ENCODE peak calls at places on chromosome 5, in five cellular contexts. W is astrocyte, D is left ventricle myocardium inferior, H is kidney, M is RWPE2. B is an unnamed sample.

GRCh38 chr5:92514901-92515300 is 1066.1 kb downstream of the NR2F1-AS1 start:
- DNase-seq in W (no peak), D (no peak), H (no peak), M (no peak), B (no peak)

GRCh38 chr5:109125755-109126429 is 283.9 kb downstream of the PJA2 start:
- DNase-seq in W (no peak), D (no peak), H (no peak), M (no peak), B (no peak)

GRCh38 chr5:23089316-23089715 is 236.2 kb upstream of the CDH12 start:
- DNase-seq in W (no peak), D (no peak), H (peak; percentile 44), M (no peak), B (no peak)

GRCh38 chr5:52624291-52624690 is 163.4 kb upstream of the ITGA1 start:
- DNase-seq in W (no peak), D (no peak), H (no peak), M (no peak), B (no peak)

GRCh38 chr5:177601577-177602457 is 1.9 kb downstream of the B4GALT7 start:
- DNase-seq in W (no peak), D (no peak), H (no peak), M (peak; percentile 56), B (no peak)

GRCh38 chr5:65907138-65907537 is 19.2 kb upstream of the ERBIN start:
- DNase-seq in W (peak; percentile 67), D (no peak), H (no peak), M (no peak), B (no peak)

GRCh38 chr5:93281980-93282772 is 298.8 kb downstream of the NR2F1-AS1 start:
- DNase-seq in W (no peak), D (peak; percentile 37), H (peak; percentile 64), M (no peak), B (no peak)

GRCh38 chr5:118637947-118638670 is 350.2 kb downstream of the DTWD2 start:
- DNase-seq in W (no peak), D (no peak), H (no peak), M (no peak), B (no peak)

GRCh38 chr5:9712506-9713285 is 82.5 kb upstream of the TAS2R1 start:
- DNase-seq in W (peak; percentile 84), D (no peak), H (no peak), M (no peak), B (no peak)

GRCh38 chr5:180205936-180206335 is 3.1 kb downstream of the RASGEF1C start:
- DNase-seq in W (no peak), D (no peak), H (no peak), M (no peak), B (no peak)

GRCh38 chr5:161600156-161600555 is 53.6 kb upstream of the GABRB2 start:
- DNase-seq in W (no peak), D (no peak), H (no peak), M (no peak), B (no peak)

GRCh38 chr5:37720550-37720952 is 119.3 kb downstream of the GDNF start:
- DNase-seq in W (peak; percentile 22), D (no peak), H (no peak), M (no peak), B (no peak)

GRCh38 chr5:40674661-40675235 is 5.0 kb upstream of the PTGER4 start:
- DNase-seq in W (no peak), D (no peak), H (no peak), M (peak; percentile 89), B (no peak)

GRCh38 chr5:36590513-36591286 is 15.7 kb upstream of the SLC1A3 start:
- DNase-seq in W (no peak), D (no peak), H (no peak), M (no peak), B (no peak)

GRCh38 chr5:67243349-67243748 is 46.8 kb upstream of the CD180 start:
- DNase-seq in W (no peak), D (no peak), H (no peak), M (no peak), B (no peak)

GRCh38 chr5:7916171-7916804 is 47.3 kb downstream of the MTRR start:
- DNase-seq in W (peak; percentile 11), D (no peak), H (no peak), M (no peak), B (no peak)

GRCh38 chr5:178186417-178186816 is 754 bp downstream of the GMCL2 start:
- DNase-seq in W (peak; percentile 60), D (no peak), H (no peak), M (no peak), B (no peak)

GRCh38 chr5:150523472-150524350 is 15.8 kb downstream of the NDST1 start:
- DNase-seq in W (peak; percentile 59), D (no peak), H (peak; percentile 70), M (no peak), B (no peak)

GRCh38 chr5:45132972-45133371 is 324.2 kb downstream of the MRPS30 start:
- DNase-seq in W (no peak), D (no peak), H (no peak), M (no peak), B (no peak)

GRCh38 chr5:55597014-55597981 is 62.5 kb upstream of the PLPP1 start:
- DNase-seq in W (peak; percentile 72), D (peak; percentile 55), H (no peak), M (no peak), B (peak; percentile 75)

GRCh38 chr5:82861705-82862104 is 215.5 kb downstream of the TMEM167A start:
- DNase-seq in W (no peak), D (no peak), H (no peak), M (no peak), B (no peak)

GRCh38 chr5:68449380-68449779 is 233.8 kb downstream of the PIK3R1 start:
- DNase-seq in W (no peak), D (no peak), H (no peak), M (no peak), B (no peak)

GRCh38 chr5:150778517-150779396 is at the start of gene SMIM3:
- DNase-seq in W (peak; percentile 54), D (peak; percentile 89), H (peak; percentile 95), M (peak; percentile 83), B (peak; percentile 96)

GRCh38 chr5:180170111-180170809 is 38.8 kb downstream of the RASGEF1C start:
- DNase-seq in W (no peak), D (no peak), H (no peak), M (peak; percentile 55), B (no peak)

GRCh38 chr5:160199410-160199911 is 29.8 kb upstream of the FABP6 start:
- DNase-seq in W (no peak), D (peak; percentile 74), H (peak; percentile 88), M (no peak), B (peak; percentile 72)

DNA sequence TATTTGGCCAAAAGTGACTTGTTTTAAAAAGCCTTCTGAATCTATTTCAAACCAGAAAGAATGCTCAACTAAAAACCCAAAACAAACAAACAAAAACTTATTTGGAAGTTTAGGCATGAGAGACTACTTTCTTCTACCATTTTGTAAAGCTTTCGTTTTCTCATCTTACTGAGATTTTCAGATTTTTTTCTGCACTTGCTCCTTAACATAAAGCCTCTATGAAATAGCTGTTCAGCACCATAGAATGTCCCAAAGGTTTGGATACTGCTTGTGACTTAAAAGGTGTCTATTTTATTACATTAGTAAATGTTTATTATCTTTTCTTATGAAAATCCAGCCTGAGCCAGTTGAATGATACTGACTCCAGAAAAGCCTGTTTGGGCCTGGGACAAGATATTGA is 292.5 kb downstream of the ZSWIM6 start:
- DNase-seq in W (no peak), D (no peak), H (no peak), M (no peak), B (no peak)
- H3K4me1 ChIP-seq in W (no peaks in the 10 kb centered on the region), D (peaks cover 50% of the 10 kb centered on the region), H (peaks cover 2% of the 10 kb centered on the region), M (no peaks in the 10 kb centered on the region), B (peaks cover 5% of the 10 kb centered on the region)

GRCh38 chr5:33148076-33148501 is 292.7 kb upstream of the TARS1 start:
- DNase-seq in W (peak; percentile 88), D (peak; percentile 19), H (no peak), M (no peak), B (no peak)
- H3K27ac ChIP-seq in W (peak overlapping the region; percentile 78), D (peak overlapping the region; percentile 58), H (no peak overlapping the region), M (peak overlapping the region; percentile 97), B (no peak overlapping the region)

DNA sequence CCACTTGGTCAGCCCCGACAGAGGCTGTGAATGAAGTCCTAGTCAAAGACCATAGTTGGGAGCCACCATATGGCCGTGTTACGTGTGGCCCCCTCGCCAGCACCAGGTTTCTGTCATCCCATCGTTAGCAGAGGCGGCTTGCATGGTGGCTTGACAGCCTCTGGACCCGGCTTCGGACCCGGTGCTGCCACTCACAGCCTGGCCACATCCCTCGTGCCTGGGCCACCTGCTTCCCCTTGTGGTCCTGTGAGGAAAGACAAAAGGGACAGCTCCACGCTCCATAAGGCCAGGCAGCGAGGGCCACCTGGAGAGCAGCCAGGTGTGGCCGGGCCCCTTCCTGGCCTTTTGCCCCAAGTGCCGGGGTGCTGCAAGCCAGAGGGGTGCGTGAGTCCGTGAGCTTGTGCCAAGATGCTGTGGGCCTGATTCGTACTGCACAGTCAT is 6.2 kb downstream of the NKD2 start:
- DNase-seq in W (no peak), D (peak; percentile 15), H (peak; percentile 67), M (no peak), B (no peak)
- TF ChIP-seq CTCF in W (no peak), D (no peak), H (no peak), M (no peak), B (no peak)

DNA sequence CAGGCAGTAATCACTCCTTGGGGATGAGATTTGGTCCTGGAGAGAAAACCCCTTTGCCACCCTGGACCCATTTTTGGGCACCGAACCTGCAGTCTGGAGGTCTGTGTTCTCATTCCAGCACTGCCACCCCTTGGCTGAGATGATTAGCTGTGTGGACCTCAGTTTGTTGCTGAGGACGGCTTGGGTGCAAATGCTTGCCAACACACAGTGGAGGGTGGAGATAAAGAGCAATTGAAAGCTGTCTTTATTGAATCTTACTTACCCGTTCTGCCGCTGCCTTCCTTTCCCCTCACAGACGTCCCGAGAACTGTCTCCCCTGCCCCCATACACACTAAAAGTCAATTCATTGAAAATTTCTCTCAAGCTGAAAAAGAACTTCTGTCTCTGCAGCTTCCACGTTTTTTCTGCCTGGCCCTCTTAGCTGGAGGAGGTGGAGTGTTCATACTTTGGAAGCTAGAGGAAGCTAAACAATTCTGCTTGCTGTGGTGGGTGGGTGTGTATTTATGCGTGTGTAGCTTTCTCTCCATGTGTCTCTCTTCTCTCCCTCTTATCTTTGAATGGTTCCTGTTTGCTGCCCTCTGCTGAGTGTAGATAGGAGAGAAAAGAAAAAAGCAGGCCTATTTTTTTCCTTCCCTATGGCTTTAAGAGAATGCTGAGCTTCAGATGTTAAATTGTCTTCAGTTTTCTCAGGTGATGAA is 6.6 kb downstream of the GALNT10 start:
- DNase-seq in W (peak; percentile 77), D (no peak), H (no peak), M (no peak), B (no peak)
- H3K4me1 ChIP-seq in W (peaks cover 66% of the 10 kb centered on the region), D (peaks cover 60% of the 10 kb centered on the region), H (peaks cover 2% of the 10 kb centered on the region), M (peaks cover 33% of the 10 kb centered on the region), B (peaks cover 48% of the 10 kb centered on the region)

GRCh38 chr5:173819521-173819920 is 68.6 kb upstream of the CPEB4 start:
- DNase-seq in W (no peak), D (no peak), H (no peak), M (no peak), B (no peak)
- H3K27ac ChIP-seq in W (no peak overlapping the region), D (no peak overlapping the region), H (no peak overlapping the region), M (no peak overlapping the region), B (no peak overlapping the region)

GRCh38 chr5:42516282-42517042 is 93.2 kb downstream of the GHR start:
- DNase-seq in W (no peak), D (no peak), H (no peak), M (no peak), B (no peak)
- TF ChIP-seq CTCF in W (no peak), D (no peak), H (no peak), M (no peak), B (no peak)